ENCODE peak calls at places on chromosomes 6 and 20, in six cellular contexts. S is kidney, I is lower lobe of right lung, A is mucosa of descending colon, O is left ventricle myocardium inferior, B is sigmoid colon. F is an unnamed sample. For H3K4me1, the result is how much of the 10 kb centered on the place peaks cover.

GRCh38 chr6:43268348-43268685 is 25.0 kb downstream of the TTBK1 start:
- DNase-seq in O (peak), I (no peak), S (peak), A (no peak), B (no peak), F (no peak)

GRCh38 chr20:34268851-34269668 is 27.8 kb downstream of the ASIP start:
- DNase-seq in B (no peak), A (peak), I (peak), S (peak), O (peak), F (peak)

GRCh38 chr6:52497652-52498408 is 77.7 kb downstream of the EFHC1 start:
- DNase-seq in A (no peak), B (peak), O (peak), S (no peak), I (peak), F (no peak)

GRCh38 chr6:43296780-43297494 is 1.1 kb upstream of the SLC22A7 start:
- DNase-seq in O (no peak), I (no peak), B (no peak), S (no peak), A (no peak), F (no peak)

GRCh38 chr6:137160763-137161162 is 12.7 kb downstream of the IL22RA2 start:
- DNase-seq in A (no peak), I (no peak), O (no peak), B (no peak), S (no peak), F (no peak)

GRCh38 chr6:124974770-124975377 is 12.6 kb downstream of the RNF217 start:
- DNase-seq in S (no peak), O (no peak), A (peak), B (no peak), I (no peak), F (no peak)

GRCh38 chr6:52858416-52858815 is 17.8 kb upstream of the GSTA5 start:
- DNase-seq in I (no peak), S (no peak), A (no peak), O (no peak), B (no peak), F (no peak)

GRCh38 chr20:6828794-6829423 is 61.4 kb downstream of the BMP2 start:
- DNase-seq in S (no peak), A (peak), I (peak), B (no peak), O (peak), F (no peak)

GRCh38 chr6:15897063-15897934 is 231.6 kb upstream of the MYLIP start:
- DNase-seq in S (no peak), B (no peak), I (no peak), A (peak), O (peak), F (no peak)

GRCh38 chr20:17867119-17867518 is 101.5 kb downstream of the SNX5 start:
- DNase-seq in A (no peak), I (no peak), S (no peak), O (no peak), B (no peak), F (no peak)

GRCh38 chr6:32807020-32807580 is 9.7 kb downstream of the HLA-DOB start:
- DNase-seq in A (no peak), O (no peak), S (no peak), B (no peak), I (no peak), F (no peak)

GRCh38 chr6:105135056-105135455 is 44.8 kb downstream of the POPDC3 start:
- DNase-seq in A (no peak), O (no peak), S (no peak), B (no peak), I (no peak), F (no peak)

GRCh38 chr20:45518282-45518681 is 2.9 kb upstream of the SPINT3 start:
- DNase-seq in I (no peak), A (no peak), S (no peak), O (no peak), B (no peak), F (no peak)

GRCh38 chr20:44646023-44646640 is 5.4 kb downstream of the ADA start:
- DNase-seq in A (peak), O (no peak), B (no peak), S (peak), I (no peak), F (peak)

GRCh38 chr6:130945401-130945919 is 117.6 kb downstream of the EPB41L2 start:
- DNase-seq in A (no peak), I (no peak), S (no peak), O (no peak), B (no peak), F (no peak)

GRCh38 chr20:50278684-50279531 is 88.3 kb downstream of the CEBPB start:
- DNase-seq in A (peak), I (peak), S (peak), B (peak), O (peak), F (peak)

GRCh38 chr6:89597988-89598387 is 40.6 kb downstream of the LYRM2 start:
- DNase-seq in I (no peak), O (no peak), S (no peak), A (no peak), B (no peak), F (no peak)

GRCh38 chr6:6494677-6495076 is 93.8 kb upstream of the LY86 start:
- DNase-seq in I (peak), S (no peak), O (peak), B (no peak), A (peak), F (peak)

GRCh38 chr6:136470044-136470443 is 80.2 kb downstream of the MAP7 start:
- DNase-seq in O (no peak), B (no peak), I (no peak), A (no peak), S (no peak), F (no peak)

GRCh38 chr20:1874534-1875168 is 20.6 kb upstream of the SIRPA start:
- DNase-seq in B (no peak), A (peak), O (no peak), S (no peak), I (peak), F (peak)

GRCh38 chr20:1876975-1877603 is 18.1 kb upstream of the SIRPA start:
- DNase-seq in I (no peak), B (no peak), A (no peak), S (no peak), O (no peak), F (no peak)

GRCh38 chr20:1875169-1875554 is 20.0 kb upstream of the SIRPA start:
- DNase-seq in O (no peak), B (no peak), A (no peak), S (no peak), I (no peak), F (no peak)

GRCh38 chr20:1876217-1876921 is 18.8 kb upstream of the SIRPA start:
- DNase-seq in S (no peak), B (no peak), I (no peak), A (no peak), O (no peak), F (no peak)

DNA sequence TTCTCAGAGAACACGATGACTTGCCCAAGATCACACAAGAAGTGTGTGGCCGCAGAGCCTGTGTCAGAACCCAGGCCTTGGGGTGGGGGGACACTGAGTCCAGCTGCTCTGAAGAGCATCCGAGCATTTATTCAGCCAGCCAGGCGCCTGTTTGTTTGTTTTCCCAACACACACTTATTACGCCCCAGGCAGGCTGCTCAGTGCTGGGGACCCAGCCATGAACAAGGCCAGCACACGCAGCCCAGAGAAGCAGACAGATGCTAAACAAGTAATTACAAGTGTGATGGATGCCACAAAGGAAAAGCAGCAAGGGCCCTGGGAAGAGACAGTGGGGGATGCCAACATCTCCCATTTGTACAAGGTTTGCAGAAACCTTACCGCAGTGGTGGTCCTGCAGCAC is 19.4 kb upstream of the SIRPA start:
- DNase-seq in B (no peak), I (no peak), O (no peak), A (no peak), S (no peak), F (no peak)
- H3K4me1 ChIP-seq in B (under half), I (under half), O (under half), A (under half), S (under half), F (under half)

GRCh38 chr6:108578166-108578565 is 17.4 kb downstream of the FOXO3 start:
- DNase-seq in A (no peak), I (no peak), O (no peak), S (no peak), B (no peak), F (no peak)

GRCh38 chr6:108574457-108575149 is 13.9 kb downstream of the FOXO3 start:
- DNase-seq in A (no peak), B (no peak), O (no peak), S (no peak), I (no peak), F (no peak)

GRCh38 chr6:108576724-108577123 is 16.0 kb downstream of the FOXO3 start:
- DNase-seq in O (no peak), B (no peak), I (no peak), S (no peak), A (no peak), F (no peak)

GRCh38 chr6:108578595-108579038 is 17.9 kb downstream of the FOXO3 start:
- DNase-seq in A (no peak), I (no peak), B (no peak), O (no peak), S (no peak), F (no peak)

DNA sequence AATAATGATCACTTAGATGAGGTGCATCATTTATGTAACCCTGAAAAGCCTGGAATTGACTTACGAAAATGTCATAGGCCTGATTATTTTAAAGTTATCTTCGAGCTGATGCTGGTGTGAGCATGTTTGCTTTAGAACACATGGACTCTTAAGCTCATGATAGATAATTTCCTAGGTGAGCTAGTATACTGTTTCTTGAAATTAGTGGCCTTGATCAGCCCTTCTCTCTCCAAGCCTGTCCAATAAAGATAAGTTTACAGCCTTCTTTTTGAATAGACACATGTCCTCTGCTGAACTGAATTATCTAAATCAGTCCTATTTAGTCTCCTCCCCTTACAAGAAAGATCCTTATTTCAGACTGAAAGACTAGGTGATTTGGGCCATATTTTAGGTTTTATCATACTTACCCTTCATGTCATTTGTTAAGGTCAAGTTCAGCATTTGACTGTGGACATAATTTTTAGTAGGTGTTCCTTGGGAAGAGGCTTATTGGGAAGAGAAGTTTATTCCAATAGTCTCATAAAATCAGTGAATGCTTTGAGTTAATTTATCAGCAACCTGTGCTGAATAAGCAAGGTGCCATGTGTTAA is 15.3 kb downstream of the FOXO3 start:
- DNase-seq in S (no peak), O (no peak), B (no peak), I (no peak), A (no peak), F (no peak)
- H3K4me1 ChIP-seq in S (under half), O (half or more), B (half or more), I (half or more), A (under half), F (half or more)

GRCh38 chr6:14784596-14785360 is 461.1 kb upstream of the JARID2 start:
- DNase-seq in B (no peak), O (no peak), I (no peak), A (no peak), S (no peak), F (no peak)

GRCh38 chr6:14786008-14786407 is 459.9 kb upstream of the JARID2 start:
- DNase-seq in A (no peak), O (no peak), B (no peak), S (no peak), I (no peak), F (no peak)

GRCh38 chr6:14786455-14786854 is 459.4 kb upstream of the JARID2 start:
- DNase-seq in S (no peak), B (no peak), A (no peak), O (no peak), I (no peak), F (no peak)

GRCh38 chr6:14787274-14787673 is 458.6 kb upstream of the JARID2 start:
- DNase-seq in A (no peak), O (no peak), B (no peak), S (no peak), I (no peak), F (no peak)

GRCh38 chr6:14787677-14788076 is 458.2 kb upstream of the JARID2 start:
- DNase-seq in I (no peak), S (no peak), B (no peak), A (no peak), O (no peak), F (no peak)
- H3K4me1 ChIP-seq in I (under half), S (under half), B (under half), A (under half), O (under half), F (under half)

GRCh38 chr6:156955494-156956183 is 178.5 kb downstream of the ARID1B start:
- DNase-seq in I (no peak), B (peak), A (peak), O (peak), S (no peak), F (no peak)

GRCh38 chr6:156953125-156953477 is 175.9 kb downstream of the ARID1B start:
- DNase-seq in O (no peak), S (no peak), B (no peak), A (no peak), I (no peak), F (no peak)

GRCh38 chr6:156954781-156955180 is 177.6 kb downstream of the ARID1B start:
- DNase-seq in A (no peak), I (no peak), S (no peak), B (no peak), O (no peak), F (no peak)

GRCh38 chr6:156953478-156954146 is 176.4 kb downstream of the ARID1B start:
- DNase-seq in I (no peak), O (no peak), A (no peak), B (no peak), S (no peak), F (no peak)

GRCh38 chr6:156954191-156954590 is 177.0 kb downstream of the ARID1B start:
- DNase-seq in A (no peak), I (no peak), O (no peak), B (no peak), S (no peak), F (no peak)
- H3K4me1 ChIP-seq in A (under half), I (under half), O (half or more), B (half or more), S (under half), F (under half)

GRCh38 chr6:161410736-161411135 is 136.9 kb upstream of the AGPAT4 start:
- DNase-seq in O (no peak), A (no peak), I (no peak), B (no peak), S (no peak), F (no peak)

GRCh38 chr6:161407581-161407980 is 133.7 kb upstream of the AGPAT4 start:
- DNase-seq in A (no peak), I (no peak), S (no peak), O (no peak), B (no peak), F (no peak)

GRCh38 chr6:161409353-161409752 is 135.5 kb upstream of the AGPAT4 start:
- DNase-seq in A (no peak), I (no peak), O (no peak), S (no peak), B (no peak), F (no peak)

GRCh38 chr6:161411265-161411944 is 137.5 kb upstream of the AGPAT4 start:
- DNase-seq in B (no peak), S (no peak), A (no peak), I (no peak), O (no peak), F (no peak)

GRCh38 chr6:161410076-161410475 is 136.2 kb upstream of the AGPAT4 start:
- DNase-seq in A (no peak), B (no peak), O (no peak), I (no peak), S (no peak), F (no peak)
- H3K4me1 ChIP-seq in A (under half), B (under half), O (under half), I (under half), S (under half), F (under half)

GRCh38 chr6:35980991-35981645 is 43.3 kb downstream of the SLC26A8 start:
- DNase-seq in I (no peak), S (no peak), B (no peak), A (no peak), O (no peak), F (no peak)
- H3K4me1 ChIP-seq in I (under half), S (under half), B (under half), A (under half), O (under half), F (under half)

GRCh38 chr6:74606488-74607135 is 599.2 kb downstream of the COL12A1 start:
- DNase-seq in B (no peak), I (no peak), A (no peak), O (no peak), S (no peak), F (no peak)
- H3K4me1 ChIP-seq in B (under half), I (under half), A (under half), O (under half), S (under half), F (under half)

GRCh38 chr6:30060634-30060981 is 457 bp upstream of the POLR1H start:
- DNase-seq in S (no peak), B (peak), A (no peak), O (no peak), I (peak), F (peak)

GRCh38 chr6:30062471-30063178 is 1.6 kb downstream of the POLR1H start:
- DNase-seq in O (no peak), A (no peak), S (no peak), I (no peak), B (no peak), F (no peak)

GRCh38 chr6:30061766-30062458 is 847 bp downstream of the POLR1H start:
- DNase-seq in I (no peak), O (no peak), B (peak), A (peak), S (peak), F (no peak)

GRCh38 chr6:30063315-30063714 is 2.2 kb downstream of the POLR1H start:
- DNase-seq in I (no peak), O (no peak), A (no peak), S (no peak), B (no peak), F (no peak)

GRCh38 chr6:30060982-30061765 is at the start of gene POLR1H:
- DNase-seq in B (peak), S (peak), O (peak), I (peak), A (peak), F (peak)
- H3K4me1 ChIP-seq in B (under half), S (under half), O (under half), I (under half), A (under half), F (under half)

F was measured in spleen.